ENCODE peak calls at places on chromosomes 16 and 17, in four cellular contexts. D is tibial nerve, I is GM23248, B is AG04449. C is an unnamed sample.

GRCh38 chr17:76337413-76337777 is 16.3 kb downstream of the PRPSAP1 start:
- DNase-seq in D (no peak), I (peak), B (no peak), C (no peak)

GRCh38 chr17:37506678-37507077 is 17.0 kb downstream of the DUSP14 start:
- DNase-seq in D (no peak), I (peak), B (no peak), C (no peak)

GRCh38 chr17:1055751-1056645 is 59.1 kb downstream of the TIMM22 start:
- DNase-seq in D (peak), I (peak), B (no peak), C (peak)

GRCh38 chr17:66629762-66630161 is 205.2 kb upstream of the CACNG5 start:
- DNase-seq in D (no peak), I (no peak), B (no peak), C (no peak)

GRCh38 chr16:57134982-57135381 is 42.6 kb downstream of the CPNE2 start:
- DNase-seq in D (no peak), I (no peak), B (no peak), C (no peak)

GRCh38 chr16:4383591-4384495 is 12.2 kb downstream of the VASN start:
- DNase-seq in D (no peak), I (peak), B (no peak), C (no peak)

GRCh38 chr17:50689956-50690886 is 17.5 kb downstream of the ANKRD40 start:
- DNase-seq in D (no peak), I (no peak), B (no peak), C (no peak)

GRCh38 chr16:83046664-83047063 is 419.9 kb downstream of the CDH13 start:
- DNase-seq in D (no peak), I (no peak), B (no peak), C (no peak)

GRCh38 chr17:74712756-74713155 is at the start of gene CD300LF:
- DNase-seq in D (no peak), I (no peak), B (no peak), C (no peak)

GRCh38 chr17:64128787-64129514 is 993 bp downstream of the ERN1 start:
- DNase-seq in D (no peak), I (peak), B (no peak), C (peak)

GRCh38 chr17:81858170-81858966 is 2.0 kb downstream of the P4HB start:
- DNase-seq in D (no peak), I (peak), B (no peak), C (no peak)

GRCh38 chr17:65389426-65389825 is 172.0 kb downstream of the AXIN2 start:
- DNase-seq in D (no peak), I (peak), B (peak), C (peak)

GRCh38 chr17:72393553-72393952 is 272.7 kb downstream of the SOX9 start:
- DNase-seq in D (no peak), I (peak), B (no peak), C (peak)

GRCh38 chr17:27530791-27531391 is 74.6 kb downstream of the KSR1 start:
- DNase-seq in D (no peak), I (no peak), B (no peak), C (no peak)

GRCh38 chr16:8914098-8914497 is 31.9 kb downstream of the LITAFD start:
- DNase-seq in D (no peak), I (no peak), B (no peak), C (no peak)

GRCh38 chr16:48444574-48444973 is 59.4 kb upstream of the SIAH1 start:
- DNase-seq in D (no peak), I (peak), B (no peak), C (peak)

GRCh38 chr16:695355-696089 is 5.3 kb upstream of the WDR24 start:
- DNase-seq in D (no peak), I (peak), B (no peak), C (no peak)

GRCh38 chr17:31534223-31534888 is 142.9 kb downstream of the RAB11FIP4 start:
- DNase-seq in D (no peak), I (peak), B (no peak), C (peak)

GRCh38 chr16:48511716-48512115 is 98.3 kb downstream of the N4BP1 start:
- DNase-seq in D (no peak), I (peak), B (no peak), C (no peak)

GRCh38 chr17:76598004-76598439 is 12.4 kb upstream of the ST6GALNAC2 start:
- DNase-seq in D (no peak), I (no peak), B (no peak), C (no peak)

GRCh38 chr16:10881479-10882030 is 4.6 kb downstream of the CIITA start:
- DNase-seq in D (no peak), I (no peak), B (no peak), C (no peak)

GRCh38 chr16:20326336-20326735 is 977 bp downstream of the GP2 start:
- DNase-seq in D (no peak), I (no peak), B (no peak), C (no peak)

GRCh38 chr16:77905356-77905920 is 116.9 kb upstream of the CLEC3A start:
- DNase-seq in D (no peak), I (no peak), B (no peak), C (no peak)

GRCh38 chr17:77217566-77217965 is 76.8 kb downstream of the SEC14L1 start:
- DNase-seq in D (no peak), I (no peak), B (no peak), C (no peak)

GRCh38 chr16:88369447-88370008 is 13.2 kb upstream of the ZNF469 start:
- DNase-seq in D (no peak), I (no peak), B (no peak), C (no peak)

GRCh38 chr16:88372522-88372921 is 10.2 kb upstream of the ZNF469 start:
- DNase-seq in D (no peak), I (no peak), B (no peak), C (no peak)

GRCh38 chr16:88368994-88369393 is 13.8 kb upstream of the ZNF469 start:
- DNase-seq in D (no peak), I (no peak), B (no peak), C (no peak)

GRCh38 chr16:88368036-88368435 is 14.7 kb upstream of the ZNF469 start:
- DNase-seq in D (no peak), I (no peak), B (no peak), C (no peak)

GRCh38 chr16:88370365-88370764 is 12.4 kb upstream of the ZNF469 start:
- DNase-seq in D (no peak), I (no peak), B (no peak), C (no peak)
- H3K4me3 ChIP-seq in D (no peak), I (no peak), B (no peak), C (no peak)

DNA sequence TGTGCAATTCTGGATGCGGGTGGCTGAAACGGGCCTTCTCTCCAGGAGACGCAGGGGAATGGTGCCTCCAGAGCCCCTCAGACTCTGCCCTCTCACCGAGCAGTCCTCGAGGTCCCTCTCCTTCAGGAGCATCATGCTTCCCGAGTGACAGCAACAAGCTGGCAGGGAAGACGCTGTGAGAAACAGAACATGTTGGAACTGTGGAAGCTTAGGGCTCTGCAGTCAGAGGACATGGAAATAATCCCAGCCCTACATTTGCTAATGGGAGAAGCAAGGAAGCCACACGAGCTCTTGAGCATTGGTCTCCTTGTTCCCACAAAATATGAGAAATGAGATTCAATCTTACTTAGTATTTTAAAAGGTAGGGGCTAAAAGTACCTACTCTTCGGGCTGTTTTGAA is 115.0 kb downstream of the DYNLRB2 start:
- DNase-seq in D (no peak), I (no peak), B (no peak), C (no peak)
- H3K4me3 ChIP-seq in D (no peak), I (no peak), B (no peak), C (no peak)

GRCh38 chr17:2710075-2710803 is 1.3 kb downstream of the CLUH start:
- DNase-seq in D (no peak), I (peak), B (no peak), C (no peak)

GRCh38 chr17:2708585-2709172 is 2.9 kb downstream of the CLUH start:
- DNase-seq in D (no peak), I (no peak), B (no peak), C (no peak)

GRCh38 chr17:2707721-2708584 is 3.6 kb downstream of the CLUH start:
- DNase-seq in D (no peak), I (peak), B (no peak), C (no peak)

GRCh38 chr17:2710804-2711607 is 558 bp downstream of the CLUH start:
- DNase-seq in D (no peak), I (peak), B (no peak), C (no peak)

GRCh38 chr17:2709173-2709661 is 2.3 kb downstream of the CLUH start:
- DNase-seq in D (no peak), I (peak), B (no peak), C (peak)
- H3K4me3 ChIP-seq in D (peak), I (peak), B (peak), C (peak)

GRCh38 chr17:73643846-73644144 is 450 bp downstream of the SDK2 start:
- DNase-seq in D (no peak), I (no peak), B (no peak), C (no peak)
- H3K4me3 ChIP-seq in D (peak), I (no peak), B (no peak), C (no peak)

GRCh38 chr16:3099732-3100499 is 822 bp upstream of the ZSCAN10 start:
- DNase-seq in D (peak), I (peak), B (peak), C (peak)
- H3K4me3 ChIP-seq in D (peak), I (peak), B (peak), C (peak)